ENCODE peak calls at places on chromosomes 4 and X, in seven cellular contexts. X is testis; L is KBM-7; Y is fibroblast of mammary gland; H is activated CD8-positive, alpha-beta memory T cell treated with anti-CD3 and anti-CD28 coated beads, Interleukin-2, amount 50 U/mL, for 48 hours; Q is AG20443; B is ACHN. S is an unnamed sample.

GRCh38 chr4:100289530-100289888 is 99.2 kb upstream of the DDIT4L start:
- DNase-seq in X (no peak), L (no peak), Y (no peak), H (no peak), Q (no peak), B (peak; percentile 36), S (no peak)

GRCh38 chrX:39859991-39860861 is 237.5 kb downstream of the BCOR start:
- DNase-seq in X (no peak), L (peak; percentile 96), Y (peak; percentile 69), H (peak; percentile 79), Q (no peak), B (no peak), S (peak; percentile 37)

GRCh38 chrX:150913511-150913910 is 15.0 kb upstream of the CD99L2 start:
- DNase-seq in X (no peak), L (peak; percentile 7), Y (peak; percentile 75), H (no peak), Q (no peak), B (no peak), S (no peak)

GRCh38 chr4:185591679-185592141 is 56.4 kb upstream of the PDLIM3 start:
- DNase-seq in X (peak; percentile 54), L (no peak), Y (peak; percentile 42), H (no peak), Q (peak; percentile 21), B (no peak), S (no peak)

GRCh38 chr4:121050251-121050650 is 22.1 kb downstream of the NDNF start:
- DNase-seq in X (no peak), L (no peak), Y (no peak), H (no peak), Q (no peak), B (no peak), S (no peak)

GRCh38 chrX:111728096-111728495 is 47.1 kb downstream of the ALG13 start:
- DNase-seq in X (no peak), L (no peak), Y (peak; percentile 2), H (no peak), Q (peak; percentile 14), B (peak; percentile 60), S (no peak)

GRCh38 chrX:46208225-46208854 is 336.9 kb downstream of the ZNF674 start:
- DNase-seq in X (no peak), L (no peak), Y (peak; percentile 37), H (no peak), Q (peak; percentile 41), B (peak; percentile 2), S (no peak)

GRCh38 chrX:124234348-124234747 is 98.1 kb upstream of the TEX13D start:
- DNase-seq in X (no peak), L (no peak), Y (no peak), H (no peak), Q (no peak), B (no peak), S (no peak)

GRCh38 chr4:71026086-71026485 is 32.6 kb downstream of the DCK start:
- DNase-seq in X (peak; percentile 36), L (no peak), Y (peak; percentile 89), H (no peak), Q (peak; percentile 47), B (peak; percentile 83), S (no peak)

GRCh38 chrX:12137982-12138365 is 299 bp upstream of the FRMPD4 start:
- DNase-seq in X (peak; percentile 16), L (no peak), Y (no peak), H (no peak), Q (peak; percentile 14), B (no peak), S (no peak)

GRCh38 chr4:74738756-74739155 is 55.6 kb downstream of the BTC start:
- DNase-seq in X (no peak), L (no peak), Y (peak; percentile 75), H (no peak), Q (no peak), B (no peak), S (no peak)

GRCh38 chr4:7503597-7503996 is 68.9 kb upstream of the PSAPL1 start:
- DNase-seq in X (no peak), L (no peak), Y (no peak), H (no peak), Q (no peak), B (no peak), S (no peak)

GRCh38 chr4:165532976-165533375 is 154.2 kb downstream of the CPE start:
- DNase-seq in X (no peak), L (no peak), Y (no peak), H (no peak), Q (no peak), B (no peak), S (no peak)

GRCh38 chrX:152905081-152905420 is 7.2 kb downstream of the ZNF185 start:
- DNase-seq in X (peak; percentile 16), L (no peak), Y (no peak), H (no peak), Q (no peak), B (no peak), S (no peak)

GRCh38 chr4:55947254-55947882 is 1.4 kb upstream of the CEP135 start:
- DNase-seq in X (no peak), L (peak; percentile 84), Y (no peak), H (no peak), Q (peak; percentile 18), B (no peak), S (no peak)

GRCh38 chrX:9825966-9826365 is 39.7 kb downstream of the SHROOM2 start:
- DNase-seq in X (no peak), L (no peak), Y (no peak), H (no peak), Q (no peak), B (no peak), S (no peak)

GRCh38 chr4:40915318-40916217 is 165.8 kb downstream of the NSUN7 start:
- DNase-seq in X (no peak), L (no peak), Y (peak; percentile 66), H (no peak), Q (peak; percentile 43), B (no peak), S (no peak)

GRCh38 chr4:156778606-156779005 is 193.0 kb downstream of the PDGFC start:
- DNase-seq in X (no peak), L (peak; percentile 23), Y (peak; percentile 74), H (no peak), Q (peak; percentile 10), B (no peak), S (no peak)

GRCh38 chrX:51837926-51838325 is 55.5 kb upstream of the MAGED1 start:
- DNase-seq in X (peak; percentile 80), L (no peak), Y (peak; percentile 77), H (no peak), Q (peak; percentile 6), B (no peak), S (peak; percentile 67)

GRCh38 chr4:108303488-108304177 is 134.9 kb upstream of the LEF1 start:
- DNase-seq in X (no peak), L (no peak), Y (peak; percentile 2), H (no peak), Q (no peak), B (no peak), S (no peak)

S was measured in heart left ventricle.